ENCODE peak calls at places on chromosome 7, in five cellular contexts. H, N, C, U and M are unnamed samples.

GRCh38 chr7:127504715-127505114 is 80.7 kb downstream of the GCC1 start:
- DNase-seq in U (no peak), H (no peak), C (no peak), N (no peak), M (no peak)

GRCh38 chr7:108442039-108442568 is 14.1 kb downstream of the NRCAM start:
- DNase-seq in U (no peak), N (no peak), H (no peak), C (no peak), M (no peak)

GRCh38 chr7:25348066-25348595 is 119.8 kb upstream of the NPVF start:
- DNase-seq in C (no peak), H (no peak), U (no peak), N (no peak), M (no peak)

GRCh38 chr7:94509264-94509878 is at the start of gene CASD1:
- DNase-seq in C (peak), U (no peak), N (peak), H (no peak), M (peak)

GRCh38 chr7:38382627-38383026 is 109.2 kb upstream of the TARP start:
- DNase-seq in H (no peak), C (peak), N (no peak), U (no peak), M (no peak)

GRCh38 chr7:71424166-71424803 is 292.3 kb downstream of the GALNT17 start:
- DNase-seq in H (no peak), U (no peak), C (peak), N (no peak), M (no peak)

GRCh38 chr7:82810558-82811259 is 352.0 kb downstream of the PCLO start:
- DNase-seq in H (no peak), C (peak), U (no peak), N (no peak), M (no peak)

GRCh38 chr7:131624536-131624935 is 68.1 kb upstream of the PODXL start:
- DNase-seq in H (no peak), N (no peak), C (no peak), U (no peak), M (no peak)

GRCh38 chr7:46549347-46549746 is 628.3 kb upstream of the IGFBP3 start:
- DNase-seq in N (no peak), H (no peak), C (no peak), U (no peak), M (no peak)

GRCh38 chr7:112572669-112573301 is 92.0 kb downstream of the LSMEM1 start:
- DNase-seq in H (no peak), C (no peak), U (no peak), N (no peak), M (no peak)